ENCODE peak calls at places on chromosomes 16 and 17, in eight cellular contexts. One of them, this sample, is unnamed.

GRCh38 chr17:37848690-37849616 is 75.3 kb upstream of the TBC1D3K start:
- DNase-seq in endothelial cell of umbilical vein: peak
- DNase-seq in adrenal gland: no peak
- DNase-seq in SK-N-SH: no peak
- DNase-seq in caudate nucleus: no peak
- DNase-seq in NT2/D1: no peak
- DNase-seq in MG63: peak
- DNase-seq in GM04503: peak
- DNase-seq in this sample: no peak

GRCh38 chr16:4511441-4512082 is 27.0 kb downstream of the CDIP1 start:
- DNase-seq in endothelial cell of umbilical vein: peak
- DNase-seq in adrenal gland: peak
- DNase-seq in SK-N-SH: peak
- DNase-seq in caudate nucleus: no peak
- DNase-seq in NT2/D1: peak
- DNase-seq in MG63: peak
- DNase-seq in GM04503: no peak
- DNase-seq in this sample: peak

GRCh38 chr16:79758615-79759346 is 158.2 kb upstream of the MAF start:
- DNase-seq in endothelial cell of umbilical vein: no peak
- DNase-seq in adrenal gland: no peak
- DNase-seq in SK-N-SH: no peak
- DNase-seq in caudate nucleus: no peak
- DNase-seq in NT2/D1: no peak
- DNase-seq in MG63: no peak
- DNase-seq in GM04503: no peak
- DNase-seq in this sample: no peak

GRCh38 chr17:17606416-17607000 is 15.0 kb upstream of the PEMT start:
- DNase-seq in endothelial cell of umbilical vein: no peak
- DNase-seq in adrenal gland: no peak
- DNase-seq in SK-N-SH: no peak
- DNase-seq in caudate nucleus: no peak
- DNase-seq in NT2/D1: no peak
- DNase-seq in MG63: no peak
- DNase-seq in GM04503: no peak
- DNase-seq in this sample: no peak

GRCh38 chr16:89811321-89811720 is 5.1 kb downstream of the FANCA start:
- DNase-seq in endothelial cell of umbilical vein: no peak
- DNase-seq in adrenal gland: no peak
- DNase-seq in SK-N-SH: no peak
- DNase-seq in caudate nucleus: no peak
- DNase-seq in NT2/D1: no peak
- DNase-seq in MG63: no peak
- DNase-seq in GM04503: no peak
- DNase-seq in this sample: no peak

GRCh38 chr17:296906-297690 is 55.5 kb downstream of the RPH3AL start:
- DNase-seq in endothelial cell of umbilical vein: no peak
- DNase-seq in adrenal gland: peak
- DNase-seq in SK-N-SH: no peak
- DNase-seq in caudate nucleus: no peak
- DNase-seq in NT2/D1: no peak
- DNase-seq in MG63: no peak
- DNase-seq in GM04503: no peak
- DNase-seq in this sample: peak

GRCh38 chr17:75430159-75430748 is 24.8 kb upstream of the GRB2 start:
- DNase-seq in endothelial cell of umbilical vein: no peak
- DNase-seq in adrenal gland: peak
- DNase-seq in SK-N-SH: no peak
- DNase-seq in caudate nucleus: no peak
- DNase-seq in NT2/D1: peak
- DNase-seq in MG63: peak
- DNase-seq in GM04503: peak
- DNase-seq in this sample: no peak

GRCh38 chr17:60496051-60496450 is 30.0 kb downstream of the APPBP2 start:
- DNase-seq in endothelial cell of umbilical vein: no peak
- DNase-seq in adrenal gland: no peak
- DNase-seq in SK-N-SH: no peak
- DNase-seq in caudate nucleus: no peak
- DNase-seq in NT2/D1: no peak
- DNase-seq in MG63: no peak
- DNase-seq in GM04503: no peak
- DNase-seq in this sample: no peak